ENCODE peak calls at places on chromosomes 16 and 17, in eight cellular contexts. One of them, this sample, is unnamed.

GRCh38 chr17:65109990-65110680 is 27.0 kb upstream of the RGS9 start:
- DNase-seq in left ventricle myocardium inferior: no peak
- DNase-seq in HAP-1: no peak
- DNase-seq in endothelial cell of umbilical vein: no peak
- DNase-seq in fibroblast of mammary gland: no peak
- DNase-seq in mesendoderm: no peak
- DNase-seq in skeletal muscle cell: no peak
- DNase-seq in neuronal stem cell: no peak
- DNase-seq in this sample: no peak

GRCh38 chr16:3999479-3999868 is 116.8 kb downstream of the ADCY9 start:
- DNase-seq in HAP-1: peak
- DNase-seq in mesendoderm: peak
- DNase-seq in left ventricle myocardium inferior: peak
- DNase-seq in fibroblast of mammary gland: peak
- DNase-seq in neuronal stem cell: no peak
- DNase-seq in endothelial cell of umbilical vein: no peak
- DNase-seq in skeletal muscle cell: no peak
- DNase-seq in this sample: peak

GRCh38 chr16:81273223-81273940 is 34.9 kb downstream of the BCO1 start:
- DNase-seq in neuronal stem cell: no peak
- DNase-seq in left ventricle myocardium inferior: no peak
- DNase-seq in HAP-1: no peak
- DNase-seq in skeletal muscle cell: no peak
- DNase-seq in mesendoderm: no peak
- DNase-seq in fibroblast of mammary gland: no peak
- DNase-seq in endothelial cell of umbilical vein: no peak
- DNase-seq in this sample: no peak

GRCh38 chr17:76384222-76384986 is at the start of gene SPHK1:
- DNase-seq in fibroblast of mammary gland: peak
- DNase-seq in endothelial cell of umbilical vein: peak
- DNase-seq in neuronal stem cell: peak
- DNase-seq in HAP-1: peak
- DNase-seq in skeletal muscle cell: peak
- DNase-seq in left ventricle myocardium inferior: peak
- DNase-seq in mesendoderm: peak
- DNase-seq in this sample: no peak

GRCh38 chr16:49468611-49469322 is 95.2 kb downstream of the C16orf78 start:
- DNase-seq in fibroblast of mammary gland: no peak
- DNase-seq in mesendoderm: no peak
- DNase-seq in endothelial cell of umbilical vein: no peak
- DNase-seq in left ventricle myocardium inferior: no peak
- DNase-seq in skeletal muscle cell: no peak
- DNase-seq in neuronal stem cell: no peak
- DNase-seq in HAP-1: no peak
- DNase-seq in this sample: no peak

GRCh38 chr16:11042205-11042604 is 97.8 kb downstream of the CLEC16A start:
- DNase-seq in mesendoderm: no peak
- DNase-seq in neuronal stem cell: no peak
- DNase-seq in left ventricle myocardium inferior: no peak
- DNase-seq in fibroblast of mammary gland: no peak
- DNase-seq in HAP-1: no peak
- DNase-seq in endothelial cell of umbilical vein: no peak
- DNase-seq in skeletal muscle cell: no peak
- DNase-seq in this sample: no peak

GRCh38 chr17:70677783-70678647 is 508.7 kb downstream of the KCNJ2 start:
- DNase-seq in mesendoderm: peak
- DNase-seq in skeletal muscle cell: no peak
- DNase-seq in fibroblast of mammary gland: no peak
- DNase-seq in HAP-1: no peak
- DNase-seq in neuronal stem cell: no peak
- DNase-seq in left ventricle myocardium inferior: no peak
- DNase-seq in endothelial cell of umbilical vein: no peak
- DNase-seq in this sample: no peak

GRCh38 chr16:89707695-89708094 is 6.2 kb upstream of the SPATA2L start:
- DNase-seq in endothelial cell of umbilical vein: no peak
- DNase-seq in fibroblast of mammary gland: no peak
- DNase-seq in HAP-1: no peak
- DNase-seq in left ventricle myocardium inferior: no peak
- DNase-seq in mesendoderm: no peak
- DNase-seq in skeletal muscle cell: no peak
- DNase-seq in neuronal stem cell: no peak
- DNase-seq in this sample: no peak

GRCh38 chr16:81700780-81701165 is 78.3 kb upstream of the PLCG2 start:
- DNase-seq in mesendoderm: no peak
- DNase-seq in left ventricle myocardium inferior: no peak
- DNase-seq in neuronal stem cell: no peak
- DNase-seq in endothelial cell of umbilical vein: no peak
- DNase-seq in HAP-1: no peak
- DNase-seq in fibroblast of mammary gland: no peak
- DNase-seq in skeletal muscle cell: no peak
- DNase-seq in this sample: no peak

GRCh38 chr17:16448490-16448889 is 33.1 kb downstream of the TRPV2 start:
- DNase-seq in HAP-1: no peak
- DNase-seq in left ventricle myocardium inferior: no peak
- DNase-seq in mesendoderm: no peak
- DNase-seq in neuronal stem cell: no peak
- DNase-seq in endothelial cell of umbilical vein: no peak
- DNase-seq in skeletal muscle cell: no peak
- DNase-seq in fibroblast of mammary gland: no peak
- DNase-seq in this sample: no peak
- H3K4me3 ChIP-seq in HAP-1: no peak
- H3K4me3 ChIP-seq in left ventricle myocardium inferior: no peak
- H3K4me3 ChIP-seq in mesendoderm: no peak
- H3K4me3 ChIP-seq in neuronal stem cell: no peak
- H3K4me3 ChIP-seq in endothelial cell of umbilical vein: no peak
- H3K4me3 ChIP-seq in skeletal muscle cell: no peak
- H3K4me3 ChIP-seq in fibroblast of mammary gland: no peak
- H3K4me3 ChIP-seq in this sample: no peak

GRCh38 chr17:60901222-60901621 is 223.6 kb downstream of the BCAS3 start:
- DNase-seq in mesendoderm: no peak
- DNase-seq in left ventricle myocardium inferior: no peak
- DNase-seq in skeletal muscle cell: no peak
- DNase-seq in fibroblast of mammary gland: peak
- DNase-seq in neuronal stem cell: no peak
- DNase-seq in HAP-1: no peak
- DNase-seq in endothelial cell of umbilical vein: no peak
- DNase-seq in this sample: no peak

GRCh38 chr17:60899115-60899514 is 221.5 kb downstream of the BCAS3 start:
- DNase-seq in mesendoderm: no peak
- DNase-seq in HAP-1: no peak
- DNase-seq in neuronal stem cell: no peak
- DNase-seq in endothelial cell of umbilical vein: no peak
- DNase-seq in left ventricle myocardium inferior: no peak
- DNase-seq in skeletal muscle cell: no peak
- DNase-seq in fibroblast of mammary gland: no peak
- DNase-seq in this sample: no peak

GRCh38 chr17:60901806-60902205 is 224.2 kb downstream of the BCAS3 start:
- DNase-seq in neuronal stem cell: no peak
- DNase-seq in fibroblast of mammary gland: peak
- DNase-seq in endothelial cell of umbilical vein: peak
- DNase-seq in mesendoderm: no peak
- DNase-seq in left ventricle myocardium inferior: no peak
- DNase-seq in HAP-1: no peak
- DNase-seq in skeletal muscle cell: no peak
- DNase-seq in this sample: no peak

GRCh38 chr17:60902399-60902798 is 224.7 kb downstream of the BCAS3 start:
- DNase-seq in skeletal muscle cell: no peak
- DNase-seq in mesendoderm: no peak
- DNase-seq in left ventricle myocardium inferior: no peak
- DNase-seq in HAP-1: no peak
- DNase-seq in endothelial cell of umbilical vein: no peak
- DNase-seq in fibroblast of mammary gland: peak
- DNase-seq in neuronal stem cell: no peak
- DNase-seq in this sample: no peak

DNA sequence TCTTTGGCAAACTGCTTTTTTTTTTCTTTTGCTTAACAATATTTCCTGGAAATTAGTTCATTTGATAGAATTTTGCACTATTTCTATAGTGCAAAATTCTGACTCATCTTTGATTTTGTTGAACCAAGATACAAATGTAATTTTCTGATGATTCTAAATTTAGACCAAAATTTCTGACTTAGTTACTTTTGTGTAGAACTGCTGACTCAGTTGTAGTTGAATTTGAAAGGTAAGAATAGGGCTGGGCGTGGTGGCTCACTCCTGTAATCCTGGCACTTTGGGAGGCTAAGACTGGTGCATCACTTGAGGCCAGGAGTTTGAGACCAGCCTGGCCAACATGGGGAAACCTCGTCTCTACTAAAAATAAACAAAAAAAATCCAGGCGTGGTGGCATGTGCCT is 223.0 kb downstream of the BCAS3 start:
- DNase-seq in skeletal muscle cell: no peak
- DNase-seq in mesendoderm: no peak
- DNase-seq in left ventricle myocardium inferior: no peak
- DNase-seq in neuronal stem cell: no peak
- DNase-seq in fibroblast of mammary gland: no peak
- DNase-seq in HAP-1: no peak
- DNase-seq in endothelial cell of umbilical vein: no peak
- DNase-seq in this sample: no peak
- H3K4me3 ChIP-seq in skeletal muscle cell: no peak
- H3K4me3 ChIP-seq in mesendoderm: no peak
- H3K4me3 ChIP-seq in left ventricle myocardium inferior: no peak
- H3K4me3 ChIP-seq in neuronal stem cell: no peak
- H3K4me3 ChIP-seq in fibroblast of mammary gland: no peak
- H3K4me3 ChIP-seq in HAP-1: no peak
- H3K4me3 ChIP-seq in endothelial cell of umbilical vein: no peak
- H3K4me3 ChIP-seq in this sample: no peak

GRCh38 chr17:39769974-39770587 is 32.3 kb downstream of the GRB7 start:
- DNase-seq in HAP-1: no peak
- DNase-seq in left ventricle myocardium inferior: no peak
- DNase-seq in neuronal stem cell: no peak
- DNase-seq in fibroblast of mammary gland: peak
- DNase-seq in mesendoderm: no peak
- DNase-seq in endothelial cell of umbilical vein: no peak
- DNase-seq in skeletal muscle cell: no peak
- DNase-seq in this sample: peak
- H3K4me3 ChIP-seq in HAP-1: no peak
- H3K4me3 ChIP-seq in left ventricle myocardium inferior: no peak
- H3K4me3 ChIP-seq in neuronal stem cell: no peak
- H3K4me3 ChIP-seq in fibroblast of mammary gland: no peak
- H3K4me3 ChIP-seq in mesendoderm: no peak
- H3K4me3 ChIP-seq in endothelial cell of umbilical vein: no peak
- H3K4me3 ChIP-seq in skeletal muscle cell: no peak
- H3K4me3 ChIP-seq in this sample: no peak

DNA sequence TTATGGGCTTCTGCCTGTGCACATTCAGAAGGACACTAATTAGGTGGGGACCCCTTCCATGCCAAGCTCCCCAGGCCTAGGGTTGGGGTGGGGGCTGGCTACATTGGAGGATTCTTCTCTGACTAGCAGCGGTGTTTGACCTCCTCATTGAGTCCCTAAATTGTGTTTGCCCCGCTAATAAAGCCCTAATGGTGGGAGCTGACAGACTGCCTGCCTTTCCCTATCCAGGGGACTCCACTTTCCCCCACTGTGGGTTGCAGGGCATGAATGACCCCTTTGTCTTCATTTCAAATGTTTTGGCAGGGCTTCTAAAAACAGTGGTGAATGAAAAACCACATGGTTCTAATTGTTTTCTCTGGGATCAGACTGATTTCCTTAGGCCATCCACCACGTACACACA is 476.8 kb upstream of the CDH11 start:
- DNase-seq in left ventricle myocardium inferior: no peak
- DNase-seq in fibroblast of mammary gland: no peak
- DNase-seq in mesendoderm: no peak
- DNase-seq in endothelial cell of umbilical vein: no peak
- DNase-seq in skeletal muscle cell: no peak
- DNase-seq in neuronal stem cell: peak
- DNase-seq in HAP-1: no peak
- DNase-seq in this sample: no peak
- H3K4me3 ChIP-seq in left ventricle myocardium inferior: no peak
- H3K4me3 ChIP-seq in fibroblast of mammary gland: no peak
- H3K4me3 ChIP-seq in mesendoderm: no peak
- H3K4me3 ChIP-seq in endothelial cell of umbilical vein: no peak
- H3K4me3 ChIP-seq in skeletal muscle cell: no peak
- H3K4me3 ChIP-seq in neuronal stem cell: no peak
- H3K4me3 ChIP-seq in HAP-1: no peak
- H3K4me3 ChIP-seq in this sample: no peak

GRCh38 chr17:64077409-64077808 is 52.5 kb downstream of the ERN1 start:
- DNase-seq in endothelial cell of umbilical vein: no peak
- DNase-seq in mesendoderm: no peak
- DNase-seq in HAP-1: no peak
- DNase-seq in skeletal muscle cell: no peak
- DNase-seq in fibroblast of mammary gland: peak
- DNase-seq in neuronal stem cell: no peak
- DNase-seq in left ventricle myocardium inferior: peak
- DNase-seq in this sample: no peak
- H3K4me3 ChIP-seq in endothelial cell of umbilical vein: no peak
- H3K4me3 ChIP-seq in mesendoderm: no peak
- H3K4me3 ChIP-seq in HAP-1: no peak
- H3K4me3 ChIP-seq in skeletal muscle cell: no peak
- H3K4me3 ChIP-seq in fibroblast of mammary gland: no peak
- H3K4me3 ChIP-seq in neuronal stem cell: no peak
- H3K4me3 ChIP-seq in left ventricle myocardium inferior: no peak
- H3K4me3 ChIP-seq in this sample: no peak